ENCODE peak calls at places on chromosome 17, in ten cellular contexts. P is AG10803, T is ascending aorta, I is GM13976, J is cardiac fibroblast, H is HCT116, V is mucosa of descending colon, Z is K562, G is endothelial cell, U is GM12865. R is an unnamed sample.

GRCh38 chr17:65173284-65173793 is 36.2 kb downstream of the RGS9 start:
- DNase-seq in P (peak; percentile 29), J (peak; percentile 86), H (no peak), I (no peak), Z (peak; percentile 96), G (peak; percentile 41), T (peak; percentile 10), U (peak; percentile 68), V (peak; percentile 63), R (no peak)

GRCh38 chr17:37708616-37709212 is 36.1 kb downstream of the HNF1B start:
- DNase-seq in J (no peak), I (no peak), U (peak; percentile 10), T (no peak), H (no peak), Z (no peak), V (peak; percentile 64), G (no peak), P (no peak), R (no peak)

GRCh38 chr17:81339502-81340296 is 44.6 kb upstream of the SLC38A10 start:
- DNase-seq in J (no peak), I (no peak), H (no peak), T (no peak), P (no peak), V (peak; percentile 65), U (no peak), Z (no peak), G (no peak), R (no peak)

GRCh38 chr17:61139219-61139618 is 260.4 kb upstream of the TBX2 start:
- DNase-seq in U (peak; percentile 80), G (no peak), P (peak; percentile 86), J (peak; percentile 76), T (no peak), I (peak; percentile 69), H (no peak), Z (no peak), V (peak; percentile 56), R (peak; percentile 69)

GRCh38 chr17:1182831-1183578 is 3.2 kb upstream of the ABR start:
- DNase-seq in H (no peak), G (no peak), Z (no peak), J (no peak), I (no peak), U (peak; percentile 32), T (no peak), P (no peak), V (no peak), R (no peak)

GRCh38 chr17:7175363-7175733 is 3.8 kb downstream of the ASGR1 start:
- DNase-seq in Z (no peak), H (no peak), T (no peak), P (no peak), I (no peak), J (no peak), U (no peak), V (no peak), G (no peak), R (no peak)

GRCh38 chr17:78374631-78375274 is 3.7 kb upstream of the PGS1 start:
- DNase-seq in P (peak; percentile 67), G (peak; percentile 72), I (no peak), U (no peak), T (no peak), J (peak; percentile 87), V (no peak), H (no peak), Z (no peak), R (no peak)

GRCh38 chr17:81519284-81520020 is 6.9 kb upstream of the ACTG1 start:
- DNase-seq in U (peak; percentile 81), H (peak; percentile 80), G (no peak), J (no peak), T (no peak), Z (peak; percentile 84), V (peak; percentile 75), P (no peak), I (peak; percentile 83), R (peak; percentile 84)

GRCh38 chr17:30188211-30188939 is 47.1 kb downstream of the SLC6A4 start:
- DNase-seq in T (no peak), G (no peak), U (no peak), V (no peak), P (no peak), J (peak; percentile 9), Z (no peak), I (no peak), H (no peak), R (no peak)

GRCh38 chr17:60284709-60285108 is 107.2 kb downstream of the USP32 start:
- DNase-seq in U (peak; percentile 10), I (no peak), J (no peak), V (no peak), G (no peak), T (no peak), H (no peak), Z (no peak), P (no peak), R (no peak)

GRCh38 chr17:596763-597644 is 117.6 kb downstream of the VPS53 start:
- DNase-seq in G (no peak), U (peak; percentile 5), Z (peak; percentile 36), I (peak; percentile 27), V (no peak), J (peak; percentile 75), P (peak; percentile 56), T (no peak), H (peak; percentile 75), R (no peak)

GRCh38 chr17:33055171-33055611 is 63.5 kb downstream of the SPACA3 start:
- DNase-seq in G (no peak), I (no peak), J (peak; percentile 38), Z (no peak), U (no peak), T (no peak), P (no peak), V (no peak), H (no peak), R (no peak)

GRCh38 chr17:67107811-67108210 is 63.5 kb downstream of the CACNG1 start:
- DNase-seq in I (no peak), P (peak; percentile 77), G (no peak), T (no peak), V (no peak), H (no peak), J (no peak), Z (no peak), U (no peak), R (no peak)

GRCh38 chr17:57553525-57553924 is 191.6 kb downstream of the CCDC182 start:
- DNase-seq in U (no peak), T (no peak), J (peak; percentile 22), I (no peak), H (no peak), Z (peak; percentile 87), P (no peak), V (no peak), G (no peak), R (no peak)

GRCh38 chr17:77840156-77840555 is 118.3 kb upstream of the TNRC6C start:
- DNase-seq in U (no peak), P (no peak), Z (peak; percentile 29), G (no peak), H (no peak), V (peak; percentile 43), J (peak; percentile 10), I (no peak), T (no peak), R (no peak)

GRCh38 chr17:47694818-47695663 is 1.1 kb downstream of the TBKBP1 start:
- DNase-seq in V (peak; percentile 49), P (peak; percentile 62), G (peak; percentile 37), J (peak; percentile 49), I (peak; percentile 60), T (no peak), U (no peak), H (no peak), Z (peak; percentile 47), R (peak; percentile 53)

GRCh38 chr17:66988069-66988798 is 23.7 kb downstream of the CACNG4 start:
- DNase-seq in P (no peak), J (no peak), G (no peak), I (no peak), U (no peak), V (no peak), Z (no peak), H (no peak), T (no peak), R (no peak)

GRCh38 chr17:31385428-31386285 is 5.8 kb upstream of the RAB11FIP4 start:
- DNase-seq in G (no peak), T (no peak), I (no peak), H (no peak), U (no peak), P (peak; percentile 27), V (no peak), Z (no peak), J (no peak), R (no peak)

GRCh38 chr17:35868791-35869190 is at the start of gene HEATR9:
- DNase-seq in T (no peak), V (no peak), U (no peak), P (no peak), J (no peak), Z (no peak), G (no peak), H (no peak), I (no peak), R (no peak)
- TF ChIP-seq CTCF in T (no peak), V (no peak), U (no peak), P (no peak), J (no peak), Z (no peak), G (no peak), H (no peak), I (no peak), R (no peak)

GRCh38 chr17:28554565-28554964 is 2.1 kb upstream of the UNC119 start:
- DNase-seq in I (no peak), T (no peak), Z (no peak), V (no peak), H (no peak), J (no peak), G (no peak), U (no peak), P (no peak), R (no peak)
- TF ChIP-seq CTCF in I (peak; percentile 30), T (no peak), Z (no peak), V (no peak), H (no peak), J (no peak), G (no peak), U (no peak), P (no peak), R (peak; percentile 46)

GRCh38 chr17:9928601-9929341 is 23.7 kb upstream of the RCVRN start:
- DNase-seq in Z (peak; percentile 28), T (no peak), H (peak; percentile 66), J (peak; percentile 63), I (no peak), G (peak; percentile 59), U (peak; percentile 21), V (peak; percentile 22), P (peak; percentile 76), R (no peak)
- TF ChIP-seq CTCF in Z (peak; percentile 54), T (no peak), H (peak; percentile 54), J (peak; percentile 49), I (no peak), G (peak; percentile 58), U (no peak), V (no peak), P (peak; percentile 65), R (peak; percentile 31)

DNA sequence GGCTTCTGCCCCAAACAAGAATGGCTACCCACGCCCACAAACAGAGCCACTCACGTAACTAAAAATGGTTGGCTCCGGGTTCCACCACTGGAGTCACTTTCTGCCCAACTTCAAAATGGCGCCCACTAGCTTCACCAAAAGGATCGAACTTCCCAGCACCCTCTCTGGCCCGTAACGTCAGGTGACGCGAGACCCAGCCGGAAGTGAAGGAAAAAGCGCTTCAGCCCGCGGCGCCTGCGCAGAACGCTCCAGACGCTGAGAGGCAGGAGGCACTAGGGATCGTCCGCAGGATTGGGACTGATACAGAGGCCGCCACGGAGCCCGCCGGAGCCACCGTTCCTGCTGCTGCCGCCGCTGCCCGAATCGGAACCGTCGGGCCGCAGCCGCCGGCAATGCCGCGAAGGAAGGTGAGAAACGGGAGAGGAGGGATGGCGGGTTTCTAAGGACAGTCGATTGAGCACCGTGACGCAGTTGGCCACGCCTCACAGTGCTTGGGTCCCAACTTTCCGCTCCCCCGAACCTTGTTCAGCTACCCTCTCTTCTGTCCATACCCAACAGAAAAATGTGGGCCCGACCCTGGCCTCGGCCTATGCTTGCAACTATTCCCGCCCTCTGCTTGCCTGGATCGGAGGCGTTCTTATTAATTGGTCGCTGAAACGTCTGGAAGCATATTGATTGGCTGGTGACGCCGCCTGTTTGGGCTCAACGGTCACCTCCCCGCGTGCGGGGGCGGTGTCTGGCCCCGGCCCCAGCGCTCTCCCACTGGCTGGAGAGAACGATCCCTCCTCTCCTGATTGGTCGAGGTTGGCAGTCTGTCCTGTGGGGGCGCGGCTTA is at the start of gene KAT7:
- DNase-seq in G (peak; percentile 97), J (peak; percentile 100), U (peak; percentile 100), H (peak; percentile 100), I (peak; percentile 97), P (peak; percentile 99), Z (peak; percentile 99), V (peak; percentile 99), T (peak; percentile 98), R (peak; percentile 93)
- TF ChIP-seq CTCF in G (no peak), J (no peak), U (no peak), H (no peak), I (peak; percentile 16), P (no peak), Z (no peak), V (no peak), T (no peak), R (no peak)

R was measured in GM13977.